ENCODE peak calls at places on chromosomes 4 and X, in eight cellular contexts. Y, N, O, B, W, G, Q and S are unnamed samples.
A peak's percentile ranks its signal among the peaks of the same experiment; 100 is the strongest.

GRCh38 chrX:53550756-53551463 is 116.7 kb upstream of the HSD17B10 start:
- DNase-seq in Y (no peak), N (no peak), O (no peak), B (no peak), W (no peak), G (no peak), Q (no peak), S (no peak)

GRCh38 chrX:13373807-13374187 is 53.9 kb upstream of the ATXN3L start:
- DNase-seq in Y (no peak), N (peak; percentile 8), O (no peak), B (no peak), W (peak; percentile 74), G (no peak), Q (no peak), S (peak; percentile 12)

GRCh38 chr4:155629183-155629825 is 37.3 kb upstream of the GUCY1A1 start:
- DNase-seq in Y (no peak), N (peak; percentile 71), O (no peak), B (no peak), W (no peak), G (no peak), Q (peak; percentile 65), S (no peak)

GRCh38 chr4:15506464-15506863 is 36.8 kb downstream of the CC2D2A start:
- DNase-seq in Y (no peak), N (peak; percentile 21), O (no peak), B (no peak), W (peak; percentile 38), G (no peak), Q (no peak), S (no peak)

GRCh38 chrX:135591871-135592270 is 71.4 kb downstream of the INTS6L start:
- DNase-seq in Y (no peak), N (no peak), O (no peak), B (no peak), W (no peak), G (no peak), Q (peak; percentile 20), S (no peak)

GRCh38 chr4:3607690-3608514 is 75.7 kb upstream of the LRPAP1 start:
- DNase-seq in Y (no peak), N (no peak), O (no peak), B (no peak), W (no peak), G (no peak), Q (no peak), S (no peak)

GRCh38 chr4:101621120-101621519 is 169.4 kb upstream of the BANK1 start:
- DNase-seq in Y (no peak), N (peak; percentile 11), O (no peak), B (no peak), W (peak; percentile 37), G (no peak), Q (no peak), S (no peak)

GRCh38 chr4:144831971-144832370 is 186.0 kb downstream of the HHIP start:
- DNase-seq in Y (no peak), N (no peak), O (no peak), B (no peak), W (no peak), G (no peak), Q (peak; percentile 19), S (no peak)

GRCh38 chr4:56768772-56769171 is 52.7 kb downstream of the SPINK2 start:
- DNase-seq in Y (no peak), N (no peak), O (no peak), B (no peak), W (no peak), G (no peak), Q (no peak), S (no peak)

GRCh38 chr4:175070444-175070843 is 152.3 kb downstream of the ADAM29 start:
- DNase-seq in Y (no peak), N (no peak), O (no peak), B (peak; percentile 34), W (no peak), G (no peak), Q (peak; percentile 71), S (no peak)